ENCODE peak calls at places on chromosomes 2 and 18, in four cellular contexts. G is HepG2, Y is H9, Q is SK-N-SH. E is an unnamed sample.
A peak's percentile ranks its signal among the peaks of the same experiment; 100 is the strongest.

GRCh38 chr2:164739966-164740365 is 101.7 kb downstream of the COBLL1 start:
- DNase-seq in G (no peak), Y (no peak), Q (no peak), E (no peak)

GRCh38 chr2:9538000-9538507 is 17.6 kb downstream of the ADAM17 start:
- DNase-seq in G (no peak), Y (no peak), Q (no peak), E (peak; percentile 80)

GRCh38 chr2:15539999-15540398 is 21.1 kb downstream of the NBAS start:
- DNase-seq in G (no peak), Y (no peak), Q (no peak), E (no peak)

GRCh38 chr2:38073211-38074005 is 2.5 kb downstream of the CYP1B1 start:
- DNase-seq in G (no peak), Y (peak; percentile 55), Q (no peak), E (peak; percentile 74)

GRCh38 chr2:15400240-15400826 is 160.8 kb downstream of the NBAS start:
- DNase-seq in G (no peak), Y (no peak), Q (no peak), E (no peak)

GRCh38 chr2:151029406-151030157 is 232.1 kb downstream of the RBM43 start:
- DNase-seq in G (no peak), Y (no peak), Q (no peak), E (no peak)

GRCh38 chr2:64750817-64751285 is 97.1 kb upstream of the SERTAD2 start:
- DNase-seq in G (peak; percentile 99), Y (peak; percentile 99), Q (no peak), E (peak; percentile 100)

GRCh38 chr2:192254444-192254843 is 59.7 kb upstream of the TMEFF2 start:
- DNase-seq in G (no peak), Y (no peak), Q (no peak), E (no peak)

GRCh38 chr2:120786559-120786960 is 50.9 kb downstream of the GLI2 start:
- DNase-seq in G (no peak), Y (peak; percentile 80), Q (no peak), E (no peak)

GRCh38 chr2:41879367-41879871 is 168.4 kb upstream of the PKDCC start:
- DNase-seq in G (peak; percentile 16), Y (no peak), Q (peak; percentile 50), E (no peak)

GRCh38 chr18:10682368-10682714 is 156.5 kb downstream of the NAPG start:
- DNase-seq in G (no peak), Y (no peak), Q (no peak), E (no peak)

GRCh38 chr18:79988925-79989361 is 580 bp upstream of the TXNL4A start:
- DNase-seq in G (no peak), Y (peak; percentile 53), Q (no peak), E (peak; percentile 25)

GRCh38 chr2:60811491-60812370 is 55.7 kb downstream of the PAPOLG start:
- DNase-seq in G (no peak), Y (no peak), Q (no peak), E (no peak)

GRCh38 chr2:188291142-188291616 is 495 bp upstream of the GULP1 start:
- DNase-seq in G (no peak), Y (no peak), Q (peak; percentile 74), E (peak; percentile 43)

GRCh38 chr2:102094917-102095316 is 47.6 kb upstream of the IL1R1 start:
- DNase-seq in G (peak; percentile 82), Y (no peak), Q (no peak), E (peak; percentile 96)

DNA sequence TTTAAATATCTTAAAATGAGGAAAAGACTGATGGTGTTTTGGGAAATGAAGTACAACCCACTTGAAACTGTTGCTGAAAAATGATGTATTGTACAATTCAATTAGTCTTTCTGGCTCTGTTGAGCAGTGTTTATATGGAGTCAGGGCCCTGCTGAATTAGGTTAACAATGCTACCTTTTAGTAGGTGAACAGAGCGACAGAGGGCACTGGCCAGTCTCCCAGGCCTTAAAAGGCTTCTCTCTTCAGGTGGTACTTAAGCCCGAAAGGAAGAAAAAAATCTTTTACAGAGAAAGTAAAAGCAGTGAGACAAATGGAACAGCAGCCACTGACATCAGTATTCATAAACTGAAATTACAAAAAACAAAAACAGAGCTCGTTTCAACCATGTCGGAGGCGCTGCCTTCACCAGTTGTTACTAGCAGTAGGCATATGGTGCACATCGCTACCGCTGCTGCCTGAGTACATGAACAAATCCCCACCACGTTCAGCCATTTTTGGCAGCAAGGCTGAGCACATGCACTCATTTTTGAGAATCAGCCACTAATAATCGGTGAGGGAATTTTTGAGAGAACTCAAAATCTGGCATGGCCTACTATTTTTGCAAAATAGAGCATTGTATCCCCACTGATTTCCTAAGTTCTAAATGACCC is 91.8 kb downstream of the PLEKHM3 start:
- DNase-seq in G (no peak), Y (peak; percentile 45), Q (no peak), E (no peak)
- H3K9ac ChIP-seq in G (no peak overlapping the region), Y (peak overlapping the region; percentile 33), Q (no peak overlapping the region), E (no peak overlapping the region)

DNA sequence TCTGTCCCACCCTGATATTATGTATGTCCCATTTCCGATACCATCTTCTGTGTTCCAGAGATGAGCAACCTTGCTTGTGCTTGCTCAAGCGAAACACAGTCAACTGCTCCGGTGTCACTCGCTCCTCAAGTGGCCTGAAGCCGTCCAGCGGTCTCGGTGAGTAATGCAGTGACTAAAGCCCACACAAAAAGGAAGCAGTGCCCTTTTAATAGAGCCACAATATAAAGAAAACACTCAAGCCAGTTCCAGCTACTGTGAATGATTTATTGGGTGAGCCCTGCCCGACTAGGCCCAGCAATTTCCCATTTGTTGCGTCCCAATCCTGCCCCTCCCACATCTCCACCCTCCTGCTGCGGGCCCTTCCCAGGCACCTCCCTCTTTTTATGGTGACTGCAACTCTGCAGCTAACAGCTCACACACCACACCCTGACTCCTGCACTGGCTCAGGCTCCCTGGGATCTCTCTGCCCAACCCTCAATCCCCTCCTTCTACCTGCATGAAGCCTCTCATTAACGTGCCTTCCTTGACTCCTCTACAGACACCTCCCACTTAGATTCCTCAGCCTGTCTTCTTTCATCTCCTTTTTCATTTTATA is 44.2 kb upstream of the DSC1 start:
- DNase-seq in G (peak; percentile 86), Y (peak; percentile 80), Q (peak; percentile 2), E (peak; percentile 83)
- H3K27ac ChIP-seq in G (no peak overlapping the region), Y (no peak overlapping the region), Q (no peak overlapping the region), E (no peak overlapping the region)

DNA sequence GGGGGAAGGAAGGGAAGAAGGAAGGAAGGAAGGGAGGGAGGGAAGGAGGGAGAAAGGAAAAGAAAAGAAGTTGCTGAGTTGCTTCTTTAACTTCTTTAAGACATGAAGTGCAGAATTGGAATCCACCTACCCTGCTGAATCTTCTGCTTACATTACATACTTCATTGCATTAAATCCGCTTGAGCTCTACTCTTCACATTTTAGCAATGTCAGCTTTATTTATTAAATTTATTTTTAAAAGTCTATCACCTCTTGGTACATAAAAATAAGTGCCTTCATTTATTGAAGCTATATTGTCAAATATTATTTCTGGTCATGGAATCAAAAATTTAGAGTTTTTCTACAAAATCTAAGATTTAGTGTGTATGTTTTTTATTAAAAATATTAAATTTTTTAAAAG is 284.6 kb downstream of the CCDC102B start:
- DNase-seq in G (no peak), Y (no peak), Q (no peak), E (no peak)
- H2AFZ ChIP-seq in G (no peak overlapping the region), Y (no peak overlapping the region), Q (no peak overlapping the region), E (no peak overlapping the region)

GRCh38 chr2:46314065-46314835 is 17.0 kb downstream of the EPAS1 start:
- DNase-seq in G (no peak), Y (no peak), Q (no peak), E (no peak)
- H3K9ac ChIP-seq in G (peak overlapping the region; percentile 40), Y (no peak overlapping the region), Q (peak overlapping the region; percentile 69), E (no peak overlapping the region)

GRCh38 chr2:180056367-180057118 is 49.4 kb upstream of the CWC22 start:
- DNase-seq in G (no peak), Y (peak; percentile 76), Q (no peak), E (no peak)
- H3K27ac ChIP-seq in G (no peak overlapping the region), Y (peak overlapping the region; percentile 86), Q (no peak overlapping the region), E (no peak overlapping the region)

GRCh38 chr2:127145255-127145899 is 38.4 kb upstream of the BIN1 start:
- DNase-seq in G (no peak), Y (no peak), Q (no peak), E (no peak)

GRCh38 chr2:127146071-127146725 is 39.2 kb upstream of the BIN1 start:
- DNase-seq in G (no peak), Y (no peak), Q (no peak), E (no peak)

GRCh38 chr2:127142663-127143630 is 36.0 kb upstream of the BIN1 start:
- DNase-seq in G (no peak), Y (no peak), Q (no peak), E (no peak)

GRCh38 chr2:127146820-127147502 is 40.0 kb upstream of the BIN1 start:
- DNase-seq in G (no peak), Y (no peak), Q (no peak), E (peak; percentile 17)

GRCh38 chr2:127143851-127144782 is 37.2 kb upstream of the BIN1 start:
- DNase-seq in G (no peak), Y (no peak), Q (no peak), E (no peak)
- H2AFZ ChIP-seq in G (no peak overlapping the region), Y (no peak overlapping the region), Q (peak overlapping the region; percentile 40), E (no peak overlapping the region)

GRCh38 chr2:163732718-163733117 is 3.1 kb downstream of the FIGN start:
- DNase-seq in G (no peak), Y (no peak), Q (no peak), E (no peak)

GRCh38 chr2:163733301-163733938 is 2.4 kb downstream of the FIGN start:
- DNase-seq in G (no peak), Y (no peak), Q (peak; percentile 21), E (no peak)

GRCh38 chr2:163735692-163736432 is at the start of gene FIGN:
- DNase-seq in G (peak; percentile 75), Y (peak; percentile 82), Q (peak; percentile 83), E (peak; percentile 85)

GRCh38 chr2:163734911-163735691 is 707 bp downstream of the FIGN start:
- DNase-seq in G (no peak), Y (no peak), Q (peak; percentile 52), E (peak; percentile 4)

DNA sequence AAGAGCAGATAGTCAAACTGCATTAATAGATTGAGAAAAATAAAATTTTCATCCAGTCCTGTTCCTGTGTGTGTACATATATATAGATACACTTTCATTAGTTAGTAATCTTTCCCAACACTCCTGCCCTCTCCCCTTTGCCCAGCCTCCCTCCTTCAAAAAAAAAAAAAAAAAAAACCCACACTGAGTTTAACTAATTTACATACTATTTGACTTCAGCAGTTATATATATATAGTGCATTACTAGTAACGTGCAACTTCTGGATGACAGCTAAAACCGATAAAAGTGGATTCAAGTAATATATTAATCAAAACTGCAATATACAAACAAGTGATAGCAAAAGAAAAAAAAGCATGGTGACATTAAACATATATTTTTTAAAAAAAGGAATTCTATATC is 1.4 kb downstream of the FIGN start:
- DNase-seq in G (no peak), Y (no peak), Q (no peak), E (no peak)
- H3K9ac ChIP-seq in G (peak overlapping the region; percentile 81), Y (no peak overlapping the region), Q (peak overlapping the region; percentile 61), E (no peak overlapping the region)

DNA sequence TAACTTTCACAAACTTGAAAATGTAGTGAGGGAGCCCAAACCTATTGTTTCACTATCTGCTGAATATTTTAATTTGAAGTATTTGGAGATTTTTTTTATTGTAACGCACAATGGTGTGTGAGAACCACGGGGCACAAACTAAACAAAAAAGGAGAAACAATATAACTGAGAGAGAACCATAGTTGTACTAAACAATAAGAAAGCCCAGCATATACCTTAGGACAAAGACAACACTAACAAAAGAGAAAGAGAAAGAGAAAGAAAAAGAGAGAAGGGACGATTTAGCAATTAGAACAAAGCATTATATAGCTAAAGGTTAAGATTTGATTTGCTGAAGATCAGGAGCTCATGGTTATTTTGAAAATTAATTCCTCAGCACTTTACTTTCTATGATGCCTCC is 906.0 kb upstream of the NXPH2 start:
- DNase-seq in G (no peak), Y (no peak), Q (no peak), E (no peak)
- H3K27ac ChIP-seq in G (no peak overlapping the region), Y (no peak overlapping the region), Q (no peak overlapping the region), E (no peak overlapping the region)